ENCODE peak calls at places on chromosomes 2 and 18, in four cellular contexts. Q is neural crest cell, V is neuronal stem cell, F is NCI-H748 treated with DMSO at 0.1 percent for 48 hours. C is an unnamed sample.
A peak's percentile ranks its signal among the peaks of the same experiment; 100 is the strongest.

GRCh38 chr2:121446647-121447241 is 83.9 kb upstream of the RNU4ATAC start:
- DNase-seq in F (no peak), V (no peak), Q (no peak), C (no peak)

GRCh38 chr18:75864816-75865215 is 437.3 kb upstream of the SMIM21 start:
- DNase-seq in Q (no peak), V (no peak), F (no peak), C (no peak)

GRCh38 chr2:141968377-141968920 is 162.4 kb downstream of the LRP1B start:
- DNase-seq in Q (no peak), V (no peak), F (no peak), C (no peak)

GRCh38 chr2:233349005-233349998 is 5.0 kb upstream of the DGKD start:
- DNase-seq in Q (no peak), F (peak; percentile 0), V (no peak), C (no peak)

GRCh38 chr18:56661414-56662101 is 10.4 kb downstream of the WDR7 start:
- DNase-seq in F (no peak), Q (no peak), V (no peak), C (no peak)

GRCh38 chr18:24831091-24831490 is 370.7 kb downstream of the HRH4 start:
- DNase-seq in F (no peak), Q (no peak), V (no peak), C (no peak)

GRCh38 chr2:197675711-197676188 is 363 bp upstream of the RFTN2 start:
- DNase-seq in V (peak; percentile 40), F (no peak), Q (peak; percentile 37), C (peak; percentile 74)

GRCh38 chr18:74084184-74084583 is 63.5 kb downstream of the FBXO15 start:
- DNase-seq in V (no peak), Q (no peak), F (no peak), C (no peak)

GRCh38 chr2:197423307-197423706 is 11.5 kb downstream of the SF3B1 start:
- DNase-seq in Q (no peak), V (no peak), F (no peak), C (no peak)

GRCh38 chr18:45266023-45266422 is 349.3 kb upstream of the SLC14A2 start:
- DNase-seq in F (no peak), V (no peak), Q (no peak), C (no peak)

GRCh38 chr2:236856856-236857616 is 228.7 kb upstream of the COPS8 start:
- DNase-seq in V (peak; percentile 41), F (no peak), Q (no peak), C (no peak)

GRCh38 chr2:237689569-237690131 is 62.3 kb downstream of the LRRFIP1 start:
- DNase-seq in V (no peak), Q (no peak), F (no peak), C (no peak)

GRCh38 chr18:64254399-64255093 is 105.7 kb upstream of the LINC00305 start:
- DNase-seq in F (no peak), V (no peak), Q (no peak), C (no peak)

GRCh38 chr18:39341106-39341505 is 1775.5 kb upstream of the CELF4 start:
- DNase-seq in F (peak; percentile 99), V (no peak), Q (no peak), C (no peak)

GRCh38 chr2:239934571-239935171 is 90.5 kb downstream of the NDUFA10 start:
- DNase-seq in V (peak; percentile 79), F (peak; percentile 70), Q (peak; percentile 74), C (no peak)

GRCh38 chr18:77749189-77749588 is 499.5 kb downstream of the GALR1 start:
- DNase-seq in V (no peak), Q (peak; percentile 61), F (no peak), C (no peak)

GRCh38 chr2:199985625-199986207 is 30.3 kb downstream of the MAIP1 start:
- DNase-seq in Q (peak; percentile 61), F (peak; percentile 77), V (peak; percentile 49), C (peak; percentile 78)